ENCODE peak calls at places on chromosomes 5 and 9, in nine cellular contexts. One of them, this sample, is unnamed.

GRCh38 chr9:96441798-96442445 is 8.0 kb upstream of the HABP4 start:
- DNase-seq in uterus: no peak
- DNase-seq in GM23338: peak
- DNase-seq in A549: peak
- DNase-seq in Karpas-422: peak
- DNase-seq in heart left ventricle: no peak
- DNase-seq in WERI-Rb-1: peak
- DNase-seq in substantia nigra: no peak
- DNase-seq in CD4-positive, alpha-beta T cell: no peak
- DNase-seq in this sample: peak

GRCh38 chr5:16713386-16713928 is 96.7 kb upstream of the RETREG1 start:
- DNase-seq in GM23338: peak
- DNase-seq in substantia nigra: peak
- DNase-seq in heart left ventricle: no peak
- DNase-seq in A549: no peak
- DNase-seq in Karpas-422: no peak
- DNase-seq in WERI-Rb-1: no peak
- DNase-seq in CD4-positive, alpha-beta T cell: no peak
- DNase-seq in uterus: no peak
- DNase-seq in this sample: no peak

GRCh38 chr5:107887181-107887580 is 216.4 kb upstream of the EFNA5 start:
- DNase-seq in Karpas-422: no peak
- DNase-seq in GM23338: no peak
- DNase-seq in heart left ventricle: no peak
- DNase-seq in A549: no peak
- DNase-seq in uterus: no peak
- DNase-seq in CD4-positive, alpha-beta T cell: no peak
- DNase-seq in substantia nigra: no peak
- DNase-seq in WERI-Rb-1: no peak
- DNase-seq in this sample: no peak

GRCh38 chr5:1108008-1108864 is 3.6 kb downstream of the SLC12A7 start:
- DNase-seq in A549: no peak
- DNase-seq in substantia nigra: no peak
- DNase-seq in uterus: no peak
- DNase-seq in GM23338: no peak
- DNase-seq in WERI-Rb-1: no peak
- DNase-seq in heart left ventricle: no peak
- DNase-seq in CD4-positive, alpha-beta T cell: no peak
- DNase-seq in Karpas-422: no peak
- DNase-seq in this sample: no peak

GRCh38 chr9:94908583-94909249 is 182.2 kb downstream of the AOPEP start:
- DNase-seq in WERI-Rb-1: no peak
- DNase-seq in CD4-positive, alpha-beta T cell: no peak
- DNase-seq in heart left ventricle: no peak
- DNase-seq in A549: peak
- DNase-seq in GM23338: no peak
- DNase-seq in substantia nigra: no peak
- DNase-seq in uterus: no peak
- DNase-seq in Karpas-422: no peak
- DNase-seq in this sample: no peak

GRCh38 chr5:40879163-40879942 is 29.9 kb upstream of the C7 start:
- DNase-seq in heart left ventricle: no peak
- DNase-seq in WERI-Rb-1: no peak
- DNase-seq in CD4-positive, alpha-beta T cell: no peak
- DNase-seq in uterus: no peak
- DNase-seq in GM23338: peak
- DNase-seq in A549: peak
- DNase-seq in Karpas-422: peak
- DNase-seq in substantia nigra: no peak
- DNase-seq in this sample: peak

GRCh38 chr9:96071245-96072124 is 196.0 kb downstream of the ERCC6L2 start:
- DNase-seq in A549: peak
- DNase-seq in heart left ventricle: no peak
- DNase-seq in Karpas-422: peak
- DNase-seq in substantia nigra: peak
- DNase-seq in uterus: no peak
- DNase-seq in CD4-positive, alpha-beta T cell: no peak
- DNase-seq in WERI-Rb-1: peak
- DNase-seq in GM23338: peak
- DNase-seq in this sample: no peak

GRCh38 chr5:61000887-61001286 is 55.9 kb downstream of the NDUFAF2 start:
- DNase-seq in A549: no peak
- DNase-seq in WERI-Rb-1: no peak
- DNase-seq in CD4-positive, alpha-beta T cell: no peak
- DNase-seq in heart left ventricle: no peak
- DNase-seq in Karpas-422: no peak
- DNase-seq in uterus: no peak
- DNase-seq in substantia nigra: no peak
- DNase-seq in GM23338: no peak
- DNase-seq in this sample: no peak

GRCh38 chr5:116448450-116448849 is 126.2 kb downstream of the SEMA6A start:
- DNase-seq in A549: no peak
- DNase-seq in GM23338: no peak
- DNase-seq in Karpas-422: no peak
- DNase-seq in WERI-Rb-1: no peak
- DNase-seq in heart left ventricle: no peak
- DNase-seq in uterus: no peak
- DNase-seq in CD4-positive, alpha-beta T cell: no peak
- DNase-seq in substantia nigra: no peak
- DNase-seq in this sample: no peak

GRCh38 chr5:176651472-176651980 is 4.2 kb downstream of the TSPAN17 start:
- DNase-seq in heart left ventricle: no peak
- DNase-seq in GM23338: peak
- DNase-seq in WERI-Rb-1: no peak
- DNase-seq in Karpas-422: no peak
- DNase-seq in uterus: no peak
- DNase-seq in substantia nigra: no peak
- DNase-seq in CD4-positive, alpha-beta T cell: no peak
- DNase-seq in A549: no peak
- DNase-seq in this sample: no peak

GRCh38 chr9:38652044-38652443 is 31.6 kb upstream of the ANKRD18A start:
- DNase-seq in Karpas-422: no peak
- DNase-seq in GM23338: no peak
- DNase-seq in substantia nigra: no peak
- DNase-seq in CD4-positive, alpha-beta T cell: no peak
- DNase-seq in heart left ventricle: no peak
- DNase-seq in WERI-Rb-1: no peak
- DNase-seq in uterus: no peak
- DNase-seq in A549: no peak
- DNase-seq in this sample: no peak
- H3K27ac ChIP-seq in Karpas-422: no peak
- H3K27ac ChIP-seq in GM23338: no peak
- H3K27ac ChIP-seq in substantia nigra: no peak
- H3K27ac ChIP-seq in CD4-positive, alpha-beta T cell: no peak
- H3K27ac ChIP-seq in heart left ventricle: peak
- H3K27ac ChIP-seq in WERI-Rb-1: no peak
- H3K27ac ChIP-seq in uterus: no peak
- H3K27ac ChIP-seq in A549: no peak
- H3K27ac ChIP-seq in this sample: no peak

GRCh38 chr9:109411069-109411761 is 86.9 kb downstream of the PTPN3 start:
- DNase-seq in substantia nigra: no peak
- DNase-seq in A549: no peak
- DNase-seq in heart left ventricle: no peak
- DNase-seq in GM23338: no peak
- DNase-seq in CD4-positive, alpha-beta T cell: no peak
- DNase-seq in Karpas-422: no peak
- DNase-seq in WERI-Rb-1: no peak
- DNase-seq in uterus: no peak
- DNase-seq in this sample: no peak

GRCh38 chr9:109403766-109404320 is 83.0 kb upstream of the EPB41L4B start:
- DNase-seq in Karpas-422: no peak
- DNase-seq in heart left ventricle: no peak
- DNase-seq in CD4-positive, alpha-beta T cell: no peak
- DNase-seq in WERI-Rb-1: no peak
- DNase-seq in substantia nigra: no peak
- DNase-seq in GM23338: no peak
- DNase-seq in uterus: no peak
- DNase-seq in A549: no peak
- DNase-seq in this sample: no peak

GRCh38 chr9:109411818-109412352 is 86.2 kb downstream of the PTPN3 start:
- DNase-seq in GM23338: peak
- DNase-seq in A549: peak
- DNase-seq in uterus: no peak
- DNase-seq in substantia nigra: no peak
- DNase-seq in heart left ventricle: no peak
- DNase-seq in CD4-positive, alpha-beta T cell: no peak
- DNase-seq in Karpas-422: peak
- DNase-seq in WERI-Rb-1: peak
- DNase-seq in this sample: peak

GRCh38 chr9:109409998-109410397 is 88.1 kb downstream of the PTPN3 start:
- DNase-seq in substantia nigra: no peak
- DNase-seq in CD4-positive, alpha-beta T cell: no peak
- DNase-seq in heart left ventricle: no peak
- DNase-seq in uterus: no peak
- DNase-seq in GM23338: peak
- DNase-seq in A549: peak
- DNase-seq in WERI-Rb-1: peak
- DNase-seq in Karpas-422: peak
- DNase-seq in this sample: no peak

GRCh38 chr9:109408759-109409462 is 88.1 kb upstream of the EPB41L4B start:
- DNase-seq in CD4-positive, alpha-beta T cell: no peak
- DNase-seq in heart left ventricle: no peak
- DNase-seq in WERI-Rb-1: no peak
- DNase-seq in GM23338: peak
- DNase-seq in uterus: no peak
- DNase-seq in A549: no peak
- DNase-seq in Karpas-422: no peak
- DNase-seq in substantia nigra: no peak
- DNase-seq in this sample: no peak
- H3K27ac ChIP-seq in CD4-positive, alpha-beta T cell: no peak
- H3K27ac ChIP-seq in heart left ventricle: no peak
- H3K27ac ChIP-seq in WERI-Rb-1: no peak
- H3K27ac ChIP-seq in GM23338: peak
- H3K27ac ChIP-seq in uterus: no peak
- H3K27ac ChIP-seq in A549: no peak
- H3K27ac ChIP-seq in Karpas-422: no peak
- H3K27ac ChIP-seq in substantia nigra: no peak
- H3K27ac ChIP-seq in this sample: no peak

GRCh38 chr5:55173696-55174101 is 722 bp upstream of the CDC20B start:
- DNase-seq in uterus: no peak
- DNase-seq in substantia nigra: no peak
- DNase-seq in Karpas-422: no peak
- DNase-seq in CD4-positive, alpha-beta T cell: no peak
- DNase-seq in heart left ventricle: no peak
- DNase-seq in WERI-Rb-1: peak
- DNase-seq in GM23338: peak
- DNase-seq in A549: no peak
- DNase-seq in this sample: no peak

GRCh38 chr5:55180016-55180415 is 7.0 kb upstream of the CDC20B start:
- DNase-seq in uterus: no peak
- DNase-seq in GM23338: no peak
- DNase-seq in Karpas-422: no peak
- DNase-seq in substantia nigra: no peak
- DNase-seq in CD4-positive, alpha-beta T cell: no peak
- DNase-seq in A549: no peak
- DNase-seq in WERI-Rb-1: no peak
- DNase-seq in heart left ventricle: no peak
- DNase-seq in this sample: no peak

GRCh38 chr5:55175781-55176175 is 2.8 kb upstream of the CDC20B start:
- DNase-seq in uterus: no peak
- DNase-seq in Karpas-422: no peak
- DNase-seq in GM23338: peak
- DNase-seq in A549: no peak
- DNase-seq in WERI-Rb-1: no peak
- DNase-seq in heart left ventricle: no peak
- DNase-seq in substantia nigra: no peak
- DNase-seq in CD4-positive, alpha-beta T cell: no peak
- DNase-seq in this sample: no peak

GRCh38 chr5:55176176-55176818 is 3.3 kb upstream of the CDC20B start:
- DNase-seq in heart left ventricle: peak
- DNase-seq in WERI-Rb-1: peak
- DNase-seq in substantia nigra: no peak
- DNase-seq in Karpas-422: peak
- DNase-seq in CD4-positive, alpha-beta T cell: peak
- DNase-seq in A549: peak
- DNase-seq in GM23338: peak
- DNase-seq in uterus: no peak
- DNase-seq in this sample: peak

DNA sequence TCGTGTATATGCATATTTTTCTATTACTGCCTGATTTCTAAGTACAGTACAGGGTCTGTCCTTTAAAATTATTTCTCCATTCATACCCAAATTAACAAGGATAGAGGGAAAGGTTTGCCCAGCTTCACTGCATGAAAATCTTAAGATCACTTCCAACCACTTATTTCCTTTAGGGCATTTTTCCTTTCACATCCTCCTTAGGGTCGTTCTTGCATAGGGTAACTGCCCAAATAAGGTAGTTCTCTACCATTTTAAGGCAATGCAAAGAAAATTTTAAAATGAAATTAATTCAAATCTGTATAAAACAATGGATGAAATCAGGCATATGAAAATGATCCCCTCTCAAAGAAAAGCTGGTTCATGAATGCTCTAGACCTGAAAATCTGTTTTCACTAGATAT is 4.1 kb upstream of the CDC20B start:
- DNase-seq in substantia nigra: no peak
- DNase-seq in uterus: no peak
- DNase-seq in A549: no peak
- DNase-seq in GM23338: no peak
- DNase-seq in heart left ventricle: no peak
- DNase-seq in Karpas-422: peak
- DNase-seq in CD4-positive, alpha-beta T cell: no peak
- DNase-seq in WERI-Rb-1: no peak
- DNase-seq in this sample: no peak
- H3K27ac ChIP-seq in substantia nigra: no peak
- H3K27ac ChIP-seq in uterus: no peak
- H3K27ac ChIP-seq in A549: no peak
- H3K27ac ChIP-seq in GM23338: no peak
- H3K27ac ChIP-seq in heart left ventricle: no peak
- H3K27ac ChIP-seq in Karpas-422: no peak
- H3K27ac ChIP-seq in CD4-positive, alpha-beta T cell: no peak
- H3K27ac ChIP-seq in WERI-Rb-1: no peak
- H3K27ac ChIP-seq in this sample: no peak

GRCh38 chr5:168228668-168229067 is 62.8 kb upstream of the WWC1 start:
- DNase-seq in WERI-Rb-1: no peak
- DNase-seq in CD4-positive, alpha-beta T cell: no peak
- DNase-seq in uterus: no peak
- DNase-seq in GM23338: no peak
- DNase-seq in substantia nigra: no peak
- DNase-seq in A549: no peak
- DNase-seq in heart left ventricle: no peak
- DNase-seq in Karpas-422: no peak
- DNase-seq in this sample: no peak

GRCh38 chr5:168227001-168227400 is 64.4 kb upstream of the WWC1 start:
- DNase-seq in GM23338: no peak
- DNase-seq in uterus: no peak
- DNase-seq in CD4-positive, alpha-beta T cell: no peak
- DNase-seq in substantia nigra: no peak
- DNase-seq in WERI-Rb-1: no peak
- DNase-seq in heart left ventricle: no peak
- DNase-seq in A549: no peak
- DNase-seq in Karpas-422: no peak
- DNase-seq in this sample: no peak

GRCh38 chr5:168224110-168224509 is 67.3 kb upstream of the WWC1 start:
- DNase-seq in heart left ventricle: no peak
- DNase-seq in WERI-Rb-1: no peak
- DNase-seq in Karpas-422: no peak
- DNase-seq in A549: no peak
- DNase-seq in GM23338: no peak
- DNase-seq in substantia nigra: no peak
- DNase-seq in uterus: no peak
- DNase-seq in CD4-positive, alpha-beta T cell: no peak
- DNase-seq in this sample: no peak

GRCh38 chr5:168226012-168226411 is 65.4 kb upstream of the WWC1 start:
- DNase-seq in CD4-positive, alpha-beta T cell: no peak
- DNase-seq in Karpas-422: no peak
- DNase-seq in heart left ventricle: no peak
- DNase-seq in substantia nigra: no peak
- DNase-seq in WERI-Rb-1: no peak
- DNase-seq in GM23338: no peak
- DNase-seq in A549: no peak
- DNase-seq in uterus: no peak
- DNase-seq in this sample: no peak

GRCh38 chr5:168227973-168228615 is 63.4 kb upstream of the WWC1 start:
- DNase-seq in A549: no peak
- DNase-seq in Karpas-422: no peak
- DNase-seq in CD4-positive, alpha-beta T cell: no peak
- DNase-seq in GM23338: no peak
- DNase-seq in heart left ventricle: no peak
- DNase-seq in uterus: no peak
- DNase-seq in substantia nigra: no peak
- DNase-seq in WERI-Rb-1: no peak
- DNase-seq in this sample: no peak
- H3K27ac ChIP-seq in A549: no peak
- H3K27ac ChIP-seq in Karpas-422: no peak
- H3K27ac ChIP-seq in CD4-positive, alpha-beta T cell: no peak
- H3K27ac ChIP-seq in GM23338: no peak
- H3K27ac ChIP-seq in heart left ventricle: peak
- H3K27ac ChIP-seq in uterus: no peak
- H3K27ac ChIP-seq in substantia nigra: no peak
- H3K27ac ChIP-seq in WERI-Rb-1: no peak
- H3K27ac ChIP-seq in this sample: no peak